ENCODE peak calls at places on chromosome 17, in five cellular contexts. K, Y, D, X and W are unnamed samples.

GRCh38 chr17:37479025-37479424 is 10.7 kb upstream of the DUSP14 start:
- DNase-seq in X (no peak), Y (no peak), K (no peak), D (no peak), W (no peak)

GRCh38 chr17:75640556-75641119 is 7.4 kb downstream of the SMIM5 start:
- DNase-seq in K (no peak), Y (no peak), X (no peak), D (no peak), W (no peak)

GRCh38 chr17:77404812-77405581 is 264.2 kb downstream of the SEC14L1 start:
- DNase-seq in Y (no peak), D (peak), K (peak), X (no peak), W (no peak)

GRCh38 chr17:17044846-17045561 is 2.7 kb downstream of the MPRIP start:
- DNase-seq in K (peak), D (no peak), X (no peak), Y (no peak), W (peak)

GRCh38 chr17:48456584-48456983 is 26.6 kb upstream of the SKAP1 start:
- DNase-seq in Y (no peak), K (no peak), D (no peak), X (no peak), W (no peak)

GRCh38 chr17:66636111-66636510 is 198.8 kb upstream of the CACNG5 start:
- DNase-seq in X (no peak), Y (no peak), D (no peak), K (peak), W (no peak)

GRCh38 chr17:57482657-57483056 is 226.3 kb downstream of the MSI2 start:
- DNase-seq in Y (no peak), K (peak), X (no peak), D (no peak), W (no peak)

GRCh38 chr17:27319536-27320221 is 25.8 kb downstream of the WSB1 start:
- DNase-seq in Y (no peak), X (no peak), D (peak), K (peak), W (no peak)

GRCh38 chr17:67602974-67603373 is 114.8 kb upstream of the NOL11 start:
- DNase-seq in Y (no peak), K (peak), X (peak), D (no peak), W (peak)

GRCh38 chr17:76753061-76753961 is 15.4 kb downstream of the MFSD11 start:
- DNase-seq in K (no peak), Y (no peak), D (no peak), X (no peak), W (no peak)

GRCh38 chr17:33292184-33292980 is 713 bp downstream of the ASIC2 start:
- DNase-seq in K (peak), X (peak), Y (no peak), D (no peak), W (no peak)

GRCh38 chr17:50547736-50548083 is 736 bp downstream of the SPATA20 start:
- DNase-seq in D (no peak), K (no peak), Y (no peak), X (no peak), W (peak)
- H3K4me3 ChIP-seq in D (peak), K (peak), Y (peak), X (peak), W (peak)

DNA sequence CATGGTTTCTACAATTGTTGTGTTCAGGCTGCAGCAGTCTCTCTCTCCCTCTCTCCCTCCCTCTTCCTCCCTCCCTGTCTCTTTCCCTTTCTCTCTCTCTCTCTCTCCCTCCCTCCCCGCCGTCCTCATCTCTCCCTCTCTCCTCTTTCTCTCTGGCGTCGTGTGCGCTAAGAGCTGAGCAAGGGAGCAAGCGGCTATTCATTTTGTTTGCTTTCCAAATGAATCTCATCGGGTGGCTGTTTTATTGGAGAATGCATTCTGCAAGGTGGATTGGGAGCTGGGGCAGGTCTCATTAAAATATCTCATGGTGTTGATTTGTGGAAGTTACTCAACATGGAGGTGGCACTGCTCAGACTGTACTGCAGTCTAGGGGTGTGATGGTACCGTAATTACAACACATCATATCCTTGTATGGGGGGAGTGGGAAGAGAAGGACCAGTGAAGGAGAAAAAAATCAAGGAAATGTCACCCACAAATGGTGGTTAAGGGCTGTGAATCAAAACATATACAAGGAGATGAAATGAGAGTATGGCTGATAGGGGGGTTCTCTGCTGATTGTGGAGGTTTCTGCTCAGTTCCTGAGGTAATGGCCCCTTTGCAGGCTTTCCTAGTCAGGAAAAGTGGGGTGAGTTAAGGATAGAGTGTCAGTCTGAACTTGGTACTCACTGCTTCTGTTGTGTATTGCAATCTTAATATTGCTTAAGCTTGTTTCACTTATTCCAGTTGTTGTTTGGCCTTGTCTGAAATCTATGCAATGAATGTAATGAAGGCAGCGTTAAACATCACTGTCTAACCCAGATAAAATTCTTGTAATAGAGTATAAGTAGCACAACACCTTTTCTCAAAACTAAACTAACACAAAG is 2.7 kb downstream of the MSL1 start:
- DNase-seq in D (no peak), K (no peak), Y (no peak), X (no peak), W (no peak)
- H3K4me3 ChIP-seq in D (peak), K (peak), Y (peak), X (peak), W (peak)

DNA sequence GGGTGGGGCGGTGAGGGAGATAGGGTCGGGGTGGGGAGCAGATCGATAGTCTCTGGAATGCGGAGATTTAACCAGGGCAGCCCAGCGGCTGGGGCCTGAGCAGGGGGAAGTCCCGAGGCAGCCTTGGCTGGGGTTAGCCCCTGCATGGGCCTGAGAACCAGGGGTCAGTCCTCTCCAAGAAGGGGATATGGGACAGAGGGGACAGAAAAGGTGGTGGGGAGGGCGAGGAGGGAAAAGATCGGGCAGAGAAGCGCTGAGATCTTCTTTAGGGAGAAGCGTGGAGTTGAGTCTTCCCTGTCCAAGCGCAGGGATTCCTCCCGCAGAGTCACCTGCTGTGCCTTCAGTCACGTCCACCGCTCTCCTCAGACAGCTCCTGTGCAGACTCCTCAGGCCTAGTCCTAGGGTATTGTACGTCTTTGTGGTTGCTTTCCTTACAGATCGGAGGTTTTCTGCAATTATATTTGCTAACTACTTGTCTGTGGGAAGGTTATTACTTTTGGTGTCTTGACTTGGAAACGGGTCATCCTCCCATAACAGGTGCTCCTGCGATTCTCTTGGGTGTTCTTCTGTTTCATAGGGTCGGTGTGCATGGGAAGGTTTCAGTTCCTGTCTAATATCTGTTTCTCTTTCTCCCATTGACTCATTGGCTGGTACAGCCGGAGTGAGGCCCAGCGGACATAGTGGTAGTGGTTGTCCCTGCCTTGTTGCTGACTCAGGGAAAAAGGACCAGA is 952 bp downstream of the CD300A start:
- DNase-seq in Y (no peak), K (no peak), X (no peak), D (no peak), W (no peak)
- H3K4me3 ChIP-seq in Y (no peak), K (no peak), X (peak), D (peak), W (no peak)

GRCh38 chr17:8160741-8161221 is 2.0 kb downstream of the VAMP2 start:
- DNase-seq in Y (no peak), X (no peak), K (no peak), D (peak), W (no peak)
- H3K4me3 ChIP-seq in Y (no peak), X (no peak), K (peak), D (no peak), W (no peak)

DNA sequence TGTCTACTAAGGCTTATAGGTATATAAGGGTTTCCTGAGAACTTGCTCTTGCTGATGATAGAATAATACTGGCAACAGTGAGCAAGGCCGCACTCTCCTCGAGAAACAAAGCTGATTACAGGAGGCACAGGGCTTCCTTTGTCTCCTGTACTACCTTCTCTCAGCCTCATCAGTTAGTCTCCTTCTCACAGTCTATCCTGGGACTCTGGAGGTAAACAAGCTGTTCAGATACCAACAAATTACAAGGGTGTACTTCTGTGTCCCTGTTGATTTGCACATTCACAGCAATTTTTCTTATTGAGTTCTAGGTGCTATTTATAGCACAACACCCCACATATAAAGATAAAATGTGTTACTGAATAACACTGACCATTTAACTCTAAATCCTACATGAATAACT is 98.7 kb downstream of the TRIM37 start:
- DNase-seq in X (no peak), K (no peak), Y (no peak), D (no peak), W (no peak)
- H3K4me3 ChIP-seq in X (no peak), K (no peak), Y (no peak), D (no peak), W (no peak)

DNA sequence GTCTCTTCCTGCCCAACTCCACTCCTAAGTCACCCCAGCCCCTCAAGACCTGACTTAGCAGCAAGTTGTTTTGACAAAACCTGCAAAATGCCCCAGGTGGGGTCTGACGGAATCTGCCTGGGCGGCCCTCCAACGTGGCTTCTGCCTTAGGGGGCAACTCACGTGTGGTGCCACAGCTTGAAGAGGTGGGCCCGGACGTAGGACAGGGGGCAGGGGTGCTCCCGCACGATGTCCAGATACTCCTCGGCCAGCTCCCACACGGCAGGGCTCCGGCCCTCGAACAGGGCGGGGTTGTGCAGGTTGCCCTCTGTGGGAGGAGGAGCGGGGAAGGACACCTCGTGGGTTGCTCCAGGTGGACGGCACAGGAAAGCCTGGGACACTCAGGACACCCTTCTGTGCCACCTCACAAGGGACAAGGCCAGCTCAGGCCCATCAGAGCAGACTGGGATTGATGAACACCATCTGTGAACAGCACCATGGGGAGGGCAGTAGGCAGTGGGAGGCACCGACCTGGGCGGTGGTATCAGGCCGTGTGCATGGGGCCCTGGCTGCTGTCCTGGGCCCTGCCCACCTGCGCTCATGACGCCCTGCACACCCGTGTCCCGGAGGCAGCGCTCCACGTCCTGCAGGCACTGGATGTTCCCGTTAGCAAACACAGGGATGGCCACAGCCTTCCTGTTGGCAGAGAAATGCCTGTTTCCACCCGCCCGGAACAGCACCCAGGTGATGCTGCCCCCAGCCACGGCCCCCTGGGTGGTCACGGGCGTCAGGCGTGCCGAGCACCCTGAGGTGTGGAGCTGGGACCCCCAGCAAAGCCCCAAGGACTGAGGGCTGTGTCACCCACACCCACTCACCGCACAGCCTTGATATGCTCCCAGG is 4.3 kb downstream of the DUS1L start:
- DNase-seq in D (no peak), X (no peak), K (no peak), Y (no peak), W (no peak)
- H3K4me3 ChIP-seq in D (no peak), X (no peak), K (no peak), Y (no peak), W (no peak)